ENCODE peak calls at places on chromosomes 11 and 22, in nine cellular contexts. C, R, W, I, N, E, O, Q and X are unnamed samples.

GRCh38 chr11:130125638-130126037 is 33.9 kb upstream of the ST14 start:
- DNase-seq in O (no peak), I (no peak), C (no peak), N (no peak), R (no peak), W (no peak), Q (no peak), E (no peak), X (no peak)

GRCh38 chr11:44568706-44569473 is 3.4 kb downstream of the CD82 start:
- DNase-seq in R (peak; percentile 73), E (peak; percentile 89), O (peak; percentile 94), Q (peak; percentile 95), N (peak; percentile 95), C (peak; percentile 19), W (peak; percentile 80), I (peak; percentile 57), X (peak; percentile 69)

GRCh38 chr11:44186531-44186930 is 91.1 kb downstream of the EXT2 start:
- DNase-seq in Q (no peak), N (no peak), O (no peak), R (no peak), C (no peak), W (no peak), E (no peak), I (no peak), X (no peak)

GRCh38 chr11:62786318-62787004 is 741 bp upstream of the TMEM179B start:
- DNase-seq in W (peak; percentile 87), R (no peak), C (peak; percentile 63), E (peak; percentile 78), Q (peak; percentile 97), I (peak; percentile 91), O (peak; percentile 70), N (peak; percentile 85), X (peak; percentile 38)

GRCh38 chr11:67118059-67118766 is 850 bp upstream of the KDM2A start:
- DNase-seq in C (peak; percentile 48), O (no peak), W (peak; percentile 63), E (peak; percentile 34), N (peak; percentile 42), Q (peak; percentile 92), I (no peak), R (no peak), X (no peak)

GRCh38 chr22:39472570-39473556 is 16.1 kb downstream of the MGAT3 start:
- DNase-seq in N (no peak), O (no peak), W (no peak), I (peak; percentile 85), R (no peak), E (no peak), C (no peak), Q (no peak), X (no peak)

GRCh38 chr11:33065445-33066178 is 26.2 kb downstream of the TCP11L1 start:
- DNase-seq in W (peak; percentile 75), C (peak; percentile 24), E (peak; percentile 55), I (peak; percentile 69), N (peak; percentile 69), R (no peak), Q (peak; percentile 91), O (peak; percentile 52), X (no peak)

GRCh38 chr11:128910583-128910982 is 19.4 kb downstream of the KCNJ5 start:
- DNase-seq in C (no peak), R (no peak), E (no peak), I (no peak), Q (no peak), O (no peak), W (no peak), N (no peak), X (no peak)

GRCh38 chr22:26064048-26064447 is 105.2 kb upstream of the SEZ6L start:
- DNase-seq in W (no peak), I (no peak), E (no peak), Q (no peak), N (no peak), C (no peak), R (no peak), O (no peak), X (no peak)

GRCh38 chr11:117716652-117717440 is 80.2 kb downstream of the DSCAML1 start:
- DNase-seq in I (no peak), N (no peak), Q (no peak), E (no peak), W (no peak), C (no peak), R (no peak), O (no peak), X (no peak)

GRCh38 chr11:3382613-3383275 is 3.8 kb upstream of the ZNF195 start:
- DNase-seq in R (no peak), Q (no peak), O (no peak), I (no peak), N (no peak), W (no peak), E (no peak), C (no peak), X (no peak)

GRCh38 chr11:60328460-60328859 is 1.4 kb downstream of the MS4A6E start:
- DNase-seq in O (no peak), Q (no peak), I (no peak), N (no peak), E (no peak), C (no peak), R (no peak), W (no peak), X (no peak)

GRCh38 chr11:116870054-116870453 is 32.6 kb upstream of the APOA1 start:
- DNase-seq in C (no peak), W (no peak), O (no peak), N (no peak), R (no peak), E (no peak), I (no peak), Q (no peak), X (no peak)

GRCh38 chr11:8263109-8263768 is 439 bp downstream of the LMO1 start:
- DNase-seq in E (no peak), O (no peak), C (no peak), I (no peak), N (peak; percentile 15), R (no peak), Q (peak; percentile 76), W (no peak), X (no peak)

GRCh38 chr11:27234961-27235360 is 128.1 kb downstream of the CCDC34 start:
- DNase-seq in R (no peak), C (no peak), I (no peak), N (no peak), W (no peak), O (no peak), E (no peak), Q (no peak), X (no peak)

GRCh38 chr11:393219-394033 is 583 bp upstream of the PKP3 start:
- DNase-seq in I (peak; percentile 95), O (peak; percentile 92), R (peak; percentile 62), E (no peak), W (no peak), Q (no peak), N (peak; percentile 92), C (no peak), X (peak; percentile 27)

GRCh38 chr11:47917643-47918369 is 62.6 kb upstream of the PTPRJ start:
- DNase-seq in N (peak; percentile 87), O (no peak), I (peak; percentile 87), C (no peak), R (no peak), Q (peak; percentile 86), E (no peak), W (peak; percentile 35), X (no peak)

GRCh38 chr11:93694586-93694985 is 33.1 kb downstream of the CEP295 start:
- DNase-seq in C (no peak), I (no peak), R (no peak), E (no peak), W (no peak), O (no peak), Q (no peak), N (peak; percentile 6), X (no peak)

GRCh38 chr11:101034076-101034475 is 95.5 kb downstream of the PGR start:
- DNase-seq in E (no peak), W (peak; percentile 44), I (no peak), O (no peak), Q (no peak), R (no peak), N (no peak), C (no peak), X (no peak)

GRCh38 chr22:37922177-37922576 is 16.1 kb downstream of the MICALL1 start:
- DNase-seq in O (no peak), N (no peak), C (no peak), W (no peak), E (no peak), Q (no peak), I (no peak), R (no peak), X (no peak)

GRCh38 chr11:67584881-67585873 is 1.6 kb downstream of the GSTP1 start:
- DNase-seq in Q (no peak), O (no peak), N (no peak), C (no peak), R (no peak), W (no peak), I (peak; percentile 25), E (no peak), X (no peak)

GRCh38 chr22:22397875-22398524 is 110.5 kb downstream of the ZNF280B start:
- DNase-seq in I (no peak), W (no peak), Q (no peak), E (no peak), O (no peak), N (no peak), R (no peak), C (no peak), X (no peak)

GRCh38 chr11:81359476-81359875 is 1374.2 kb downstream of the FAM181B start:
- DNase-seq in W (no peak), R (no peak), N (no peak), I (no peak), Q (no peak), O (no peak), E (no peak), C (no peak), X (no peak)

GRCh38 chr11:95187730-95188129 is 43.3 kb downstream of the SESN3 start:
- DNase-seq in N (no peak), E (no peak), R (no peak), W (no peak), I (no peak), O (no peak), Q (no peak), C (no peak), X (no peak)

GRCh38 chr11:134504146-134504905 is 92.3 kb upstream of the B3GAT1 start:
- DNase-seq in C (no peak), Q (peak; percentile 68), E (no peak), O (no peak), I (no peak), W (no peak), R (no peak), N (no peak), X (no peak)

GRCh38 chr11:78594814-78595213 is 20.1 kb upstream of the NARS2 start:
- DNase-seq in R (no peak), O (no peak), N (no peak), Q (no peak), C (no peak), I (no peak), E (no peak), W (no peak), X (no peak)

GRCh38 chr22:50342651-50343540 is at the start of gene PPP6R2:
- DNase-seq in I (peak; percentile 84), W (peak; percentile 86), Q (peak; percentile 97), N (peak; percentile 71), R (no peak), O (peak; percentile 56), C (peak; percentile 67), E (peak; percentile 83), X (no peak)

GRCh38 chr11:31972623-31973022 is 118.3 kb upstream of the RCN1 start:
- DNase-seq in N (no peak), R (no peak), Q (no peak), O (no peak), C (no peak), W (no peak), E (no peak), I (no peak), X (no peak)

GRCh38 chr11:99865951-99866350 is 821.1 kb upstream of the ARHGAP42 start:
- DNase-seq in W (no peak), N (no peak), Q (no peak), O (no peak), I (no peak), R (peak; percentile 8), C (no peak), E (no peak), X (no peak)

GRCh38 chr11:84608788-84609309 is 1018.3 kb downstream of the DLG2 start:
- DNase-seq in O (no peak), W (no peak), E (no peak), Q (no peak), C (no peak), N (no peak), R (no peak), I (no peak), X (no peak)

GRCh38 chr11:129932385-129933067 is 37.1 kb upstream of the NFRKB start:
- DNase-seq in O (peak; percentile 51), C (no peak), Q (no peak), W (no peak), N (no peak), I (no peak), E (no peak), R (no peak), X (no peak)